ENCODE peak calls at places on chromosomes 7 and 10, in four cellular contexts. I, B, A and E are unnamed samples.

GRCh38 chr7:43942997-43943701 is 16.9 kb downstream of the UBE2D4 start:
- DNase-seq in I (peak; percentile 79), B (no peak), A (no peak), E (no peak)

GRCh38 chr7:44884553-44885393 is 557 bp downstream of the PURB start:
- DNase-seq in I (peak; percentile 27), B (peak; percentile 41), A (peak; percentile 32), E (peak; percentile 21)

GRCh38 chr10:132676193-132676891 is 109.6 kb downstream of the NKX6-2 start:
- DNase-seq in I (no peak), B (no peak), A (no peak), E (no peak)

GRCh38 chr7:111240371-111240770 is 149.4 kb downstream of the LRRN3 start:
- DNase-seq in I (no peak), B (no peak), A (no peak), E (no peak)

GRCh38 chr7:45082031-45082830 is 6.5 kb downstream of the NACAD start:
- DNase-seq in I (no peak), B (no peak), A (no peak), E (no peak)

GRCh38 chr10:6347391-6347951 is 144.7 kb downstream of the PFKFB3 start:
- DNase-seq in I (no peak), B (peak; percentile 22), A (no peak), E (peak; percentile 45)

GRCh38 chr7:77351539-77352004 is 64.6 kb downstream of the GSAP start:
- DNase-seq in I (peak; percentile 62), B (no peak), A (no peak), E (no peak)

GRCh38 chr7:14228341-14228740 is 238.9 kb upstream of the ETV1 start:
- DNase-seq in I (no peak), B (no peak), A (no peak), E (no peak)

GRCh38 chr7:7249814-7250213 is 67.5 kb downstream of the C1GALT1 start:
- DNase-seq in I (no peak), B (no peak), A (no peak), E (no peak)